ENCODE peak calls at places on chromosomes 13 and 19, in nine cellular contexts. E, U, Q, T, G, R, F, D and H are unnamed samples.

GRCh38 chr13:45370922-45371406 is 30.0 kb upstream of the TPT1 start:
- DNase-seq in E (peak), U (peak), Q (peak), T (peak), G (peak), R (peak), F (peak), D (peak), H (peak)

GRCh38 chr19:24101459-24102122 is 14.6 kb downstream of the ZNF254 start:
- DNase-seq in E (no peak), U (peak), Q (peak), T (no peak), G (no peak), R (no peak), F (no peak), D (no peak), H (no peak)

GRCh38 chr13:54029226-54029625 is 1000.6 kb downstream of the OLFM4 start:
- DNase-seq in E (no peak), U (peak), Q (no peak), T (no peak), G (no peak), R (no peak), F (no peak), D (no peak), H (no peak)

GRCh38 chr19:19506592-19506991 is 8.8 kb downstream of the TSSK6 start:
- DNase-seq in E (no peak), U (no peak), Q (no peak), T (peak), G (no peak), R (no peak), F (no peak), D (no peak), H (no peak)

GRCh38 chr13:44934724-44935123 is 54.5 kb downstream of the NUFIP1 start:
- DNase-seq in E (no peak), U (peak), Q (no peak), T (no peak), G (no peak), R (no peak), F (no peak), D (no peak), H (no peak)

GRCh38 chr13:33126909-33127607 is 110.8 kb downstream of the KL start:
- DNase-seq in E (no peak), U (no peak), Q (no peak), T (no peak), G (no peak), R (no peak), F (no peak), D (no peak), H (no peak)

GRCh38 chr13:48429036-48429435 is 16.1 kb upstream of the LPAR6 start:
- DNase-seq in E (no peak), U (no peak), Q (no peak), T (no peak), G (no peak), R (no peak), F (no peak), D (no peak), H (no peak)

GRCh38 chr19:7869910-7870511 is 4.2 kb downstream of the PRR36 start:
- DNase-seq in E (no peak), U (no peak), Q (no peak), T (no peak), G (no peak), R (peak), F (peak), D (no peak), H (peak)

GRCh38 chr13:26342898-26343297 is 89.0 kb downstream of the CDK8 start:
- DNase-seq in E (no peak), U (no peak), Q (no peak), T (no peak), G (no peak), R (no peak), F (no peak), D (no peak), H (no peak)

GRCh38 chr13:75788494-75788991 is 152.4 kb downstream of the LMO7 start:
- DNase-seq in E (no peak), U (peak), Q (peak), T (no peak), G (no peak), R (no peak), F (no peak), D (no peak), H (no peak)

GRCh38 chr13:26022538-26023292 is 29.1 kb downstream of the SHISA2 start:
- DNase-seq in E (peak), U (peak), Q (peak), T (no peak), G (no peak), R (no peak), F (no peak), D (no peak), H (no peak)

GRCh38 chr19:45469132-45469834 is 1.5 kb downstream of the FOSB start:
- DNase-seq in E (peak), U (peak), Q (peak), T (peak), G (peak), R (peak), F (peak), D (peak), H (peak)

GRCh38 chr13:30659980-30660379 is 42.3 kb downstream of the USPL1 start:
- DNase-seq in E (no peak), U (no peak), Q (no peak), T (no peak), G (no peak), R (no peak), F (no peak), D (no peak), H (no peak)

GRCh38 chr19:46605356-46605821 is 4.3 kb downstream of the CALM3 start:
- DNase-seq in E (peak), U (no peak), Q (no peak), T (no peak), G (no peak), R (no peak), F (no peak), D (no peak), H (no peak)

GRCh38 chr13:35478384-35479222 is 2.1 kb upstream of the MAB21L1 start:
- DNase-seq in E (no peak), U (no peak), Q (no peak), T (no peak), G (no peak), R (no peak), F (no peak), D (no peak), H (no peak)

GRCh38 chr19:11578342-11579142 is 1.1 kb upstream of the ACP5 start:
- DNase-seq in E (no peak), U (no peak), Q (no peak), T (no peak), G (no peak), R (no peak), F (peak), D (peak), H (no peak)

GRCh38 chr19:43420954-43421353 is 6.3 kb downstream of the TEX101 start:
- DNase-seq in E (no peak), U (no peak), Q (no peak), T (no peak), G (no peak), R (no peak), F (no peak), D (no peak), H (no peak)

GRCh38 chr13:112073245-112074138 is 6.5 kb downstream of the SOX1 start:
- DNase-seq in E (no peak), U (no peak), Q (no peak), T (no peak), G (no peak), R (no peak), F (no peak), D (no peak), H (no peak)

GRCh38 chr13:51524846-51525566 is 59.3 kb upstream of the WDFY2 start:
- DNase-seq in E (no peak), U (no peak), Q (peak), T (no peak), G (no peak), R (no peak), F (no peak), D (no peak), H (no peak)

GRCh38 chr13:63403726-63404125 is 1988.1 kb upstream of the PCDH20 start:
- DNase-seq in E (no peak), U (no peak), Q (no peak), T (no peak), G (no peak), R (no peak), F (no peak), D (no peak), H (no peak)

GRCh38 chr19:35476149-35476548 is 14.1 kb downstream of the KRTDAP start:
- DNase-seq in E (no peak), U (no peak), Q (no peak), T (no peak), G (no peak), R (no peak), F (no peak), D (no peak), H (no peak)

GRCh38 chr13:23411220-23411619 is 22.3 kb downstream of the SACS start:
- DNase-seq in E (no peak), U (no peak), Q (no peak), T (no peak), G (no peak), R (no peak), F (no peak), D (no peak), H (no peak)

GRCh38 chr13:49627831-49628652 is at the start of gene ARL11:
- DNase-seq in E (no peak), U (no peak), Q (no peak), T (peak), G (peak), R (no peak), F (peak), D (peak), H (peak)

GRCh38 chr13:24220086-24220703 is 59.7 kb downstream of the SPATA13 start:
- DNase-seq in E (no peak), U (peak), Q (peak), T (peak), G (peak), R (no peak), F (peak), D (peak), H (peak)